ENCODE peak calls at places on chromosomes 16 and 17, in six cellular contexts. One of them, this sample, is unnamed.

GRCh38 chr17:20291076-20291475 is 176.3 kb downstream of the LGALS9B start:
- DNase-seq in K562: no peak
- DNase-seq in GM12878: no peak
- DNase-seq in endothelial cell of umbilical vein: no peak
- DNase-seq in NB4: no peak
- DNase-seq in HepG2: no peak
- DNase-seq in this sample: no peak

GRCh38 chr17:49846938-49847712 is 744 bp downstream of the TAC4 start:
- DNase-seq in K562: no peak
- DNase-seq in GM12878: no peak
- DNase-seq in endothelial cell of umbilical vein: no peak
- DNase-seq in NB4: no peak
- DNase-seq in HepG2: no peak
- DNase-seq in this sample: no peak

GRCh38 chr16:66486199-66486772 is 59.2 kb downstream of the BEAN1 start:
- DNase-seq in K562: no peak
- DNase-seq in GM12878: no peak
- DNase-seq in endothelial cell of umbilical vein: no peak
- DNase-seq in NB4: no peak
- DNase-seq in HepG2: no peak
- DNase-seq in this sample: no peak

GRCh38 chr16:70736454-70737376 is 50.9 kb upstream of the MTSS2 start:
- DNase-seq in K562: no peak
- DNase-seq in GM12878: no peak
- DNase-seq in endothelial cell of umbilical vein: no peak
- DNase-seq in NB4: no peak
- DNase-seq in HepG2: no peak
- DNase-seq in this sample: no peak

GRCh38 chr17:41406205-41406604 is 8.8 kb upstream of the KRT31 start:
- DNase-seq in K562: no peak
- DNase-seq in GM12878: no peak
- DNase-seq in endothelial cell of umbilical vein: no peak
- DNase-seq in NB4: no peak
- DNase-seq in HepG2: no peak
- DNase-seq in this sample: peak; percentile 31

GRCh38 chr17:73359255-73359816 is 47.5 kb upstream of the CDC42EP4 start:
- DNase-seq in K562: no peak
- DNase-seq in GM12878: no peak
- DNase-seq in endothelial cell of umbilical vein: no peak
- DNase-seq in NB4: no peak
- DNase-seq in HepG2: no peak
- DNase-seq in this sample: no peak

GRCh38 chr17:7782237-7782636 is 51.8 kb upstream of the KDM6B start:
- DNase-seq in K562: no peak
- DNase-seq in GM12878: no peak
- DNase-seq in endothelial cell of umbilical vein: peak; percentile 16
- DNase-seq in NB4: no peak
- DNase-seq in HepG2: no peak
- DNase-seq in this sample: peak; percentile 20

GRCh38 chr17:83181991-83182619 is 102.7 kb downstream of the METRNL start:
- DNase-seq in K562: no peak
- DNase-seq in GM12878: no peak
- DNase-seq in endothelial cell of umbilical vein: no peak
- DNase-seq in NB4: no peak
- DNase-seq in HepG2: no peak
- DNase-seq in this sample: no peak

GRCh38 chr17:4950075-4950756 is 703 bp upstream of the ENO3 start:
- DNase-seq in K562: peak; percentile 80
- DNase-seq in GM12878: no peak
- DNase-seq in endothelial cell of umbilical vein: peak; percentile 38
- DNase-seq in NB4: peak; percentile 54
- DNase-seq in HepG2: peak; percentile 56
- DNase-seq in this sample: peak; percentile 57

GRCh38 chr16:65185379-65185778 is 63.5 kb upstream of the CDH11 start:
- DNase-seq in K562: no peak
- DNase-seq in GM12878: no peak
- DNase-seq in endothelial cell of umbilical vein: no peak
- DNase-seq in NB4: no peak
- DNase-seq in HepG2: no peak
- DNase-seq in this sample: no peak

GRCh38 chr16:85436636-85437160 is 176.4 kb upstream of the GSE1 start:
- DNase-seq in K562: peak; percentile 93
- DNase-seq in GM12878: no peak
- DNase-seq in endothelial cell of umbilical vein: no peak
- DNase-seq in NB4: no peak
- DNase-seq in HepG2: no peak
- DNase-seq in this sample: no peak

GRCh38 chr16:15639061-15639568 is 3.8 kb downstream of the MARF1 start:
- DNase-seq in K562: no peak
- DNase-seq in GM12878: peak; percentile 77
- DNase-seq in endothelial cell of umbilical vein: no peak
- DNase-seq in NB4: no peak
- DNase-seq in HepG2: no peak
- DNase-seq in this sample: no peak

GRCh38 chr16:3625911-3626732 is 14.7 kb upstream of the SLX4 start:
- DNase-seq in K562: peak; percentile 30
- DNase-seq in GM12878: no peak
- DNase-seq in endothelial cell of umbilical vein: peak; percentile 25
- DNase-seq in NB4: peak; percentile 76
- DNase-seq in HepG2: no peak
- DNase-seq in this sample: no peak

GRCh38 chr17:65231662-65232335 is 94.6 kb downstream of the RGS9 start:
- DNase-seq in K562: peak; percentile 75
- DNase-seq in GM12878: peak; percentile 12
- DNase-seq in endothelial cell of umbilical vein: peak; percentile 72
- DNase-seq in NB4: peak; percentile 65
- DNase-seq in HepG2: peak; percentile 70
- DNase-seq in this sample: peak; percentile 94

GRCh38 chr17:59141860-59142259 is 13.1 kb downstream of the SKA2 start:
- DNase-seq in K562: no peak
- DNase-seq in GM12878: no peak
- DNase-seq in endothelial cell of umbilical vein: no peak
- DNase-seq in NB4: no peak
- DNase-seq in HepG2: peak; percentile 60
- DNase-seq in this sample: no peak

GRCh38 chr17:31424944-31425582 is 33.6 kb downstream of the RAB11FIP4 start:
- DNase-seq in K562: peak; percentile 37
- DNase-seq in GM12878: no peak
- DNase-seq in endothelial cell of umbilical vein: peak; percentile 13
- DNase-seq in NB4: no peak
- DNase-seq in HepG2: no peak
- DNase-seq in this sample: no peak

GRCh38 chr17:31428512-31428911 is 37.0 kb downstream of the RAB11FIP4 start:
- DNase-seq in K562: no peak
- DNase-seq in GM12878: no peak
- DNase-seq in endothelial cell of umbilical vein: no peak
- DNase-seq in NB4: no peak
- DNase-seq in HepG2: no peak
- DNase-seq in this sample: no peak

GRCh38 chr17:31427684-31428083 is 36.2 kb downstream of the RAB11FIP4 start:
- DNase-seq in K562: no peak
- DNase-seq in GM12878: no peak
- DNase-seq in endothelial cell of umbilical vein: no peak
- DNase-seq in NB4: no peak
- DNase-seq in HepG2: no peak
- DNase-seq in this sample: no peak

GRCh38 chr17:31425646-31426045 is 34.2 kb downstream of the RAB11FIP4 start:
- DNase-seq in K562: no peak
- DNase-seq in GM12878: no peak
- DNase-seq in endothelial cell of umbilical vein: no peak
- DNase-seq in NB4: no peak
- DNase-seq in HepG2: peak; percentile 33
- DNase-seq in this sample: no peak

GRCh38 chr17:31428111-31428510 is 36.6 kb downstream of the RAB11FIP4 start:
- DNase-seq in K562: no peak
- DNase-seq in GM12878: no peak
- DNase-seq in endothelial cell of umbilical vein: no peak
- DNase-seq in NB4: no peak
- DNase-seq in HepG2: no peak
- DNase-seq in this sample: no peak
- TF ChIP-seq MYC in K562: no peak
- TF ChIP-seq MYC in GM12878: no peak
- TF ChIP-seq MYC in endothelial cell of umbilical vein: no peak
- TF ChIP-seq MYC in NB4: no peak
- TF ChIP-seq MYC in HepG2: no peak
- TF ChIP-seq MYC in this sample: no peak

DNA sequence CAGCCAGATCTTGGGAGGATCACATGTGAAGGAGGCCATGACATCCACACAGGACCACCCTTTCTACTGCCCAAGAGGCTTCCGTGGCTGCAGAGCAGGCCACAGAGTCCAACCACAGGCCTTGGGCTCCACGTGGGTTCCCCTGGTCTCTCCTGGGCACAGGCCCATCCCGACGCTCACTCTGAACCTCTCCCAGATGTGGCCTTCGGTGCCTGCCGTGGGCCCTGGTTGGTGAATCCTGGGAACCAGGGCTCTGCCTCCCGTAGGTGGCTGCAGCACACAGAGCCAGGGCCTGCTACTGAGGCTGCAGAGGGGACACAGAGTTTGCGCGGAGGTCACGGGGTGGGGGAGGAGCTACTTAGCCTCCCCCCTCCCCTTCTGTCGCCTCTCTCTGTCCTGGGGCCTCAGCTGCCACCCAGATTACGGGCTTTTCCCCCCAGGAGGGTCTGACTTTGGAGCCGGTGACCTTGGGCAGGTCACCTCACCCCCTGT is 55.3 kb downstream of the ZFPM1 start:
- DNase-seq in K562: peak; percentile 76
- DNase-seq in GM12878: no peak
- DNase-seq in endothelial cell of umbilical vein: no peak
- DNase-seq in NB4: no peak
- DNase-seq in HepG2: peak; percentile 41
- DNase-seq in this sample: no peak
- TF ChIP-seq MYC in K562: no peak
- TF ChIP-seq MYC in GM12878: no peak
- TF ChIP-seq MYC in endothelial cell of umbilical vein: no peak
- TF ChIP-seq MYC in NB4: no peak
- TF ChIP-seq MYC in HepG2: no peak
- TF ChIP-seq MYC in this sample: no peak

GRCh38 chr17:38606646-38607611 is 1.2 kb upstream of the SRCIN1 start:
- DNase-seq in K562: no peak
- DNase-seq in GM12878: no peak
- DNase-seq in endothelial cell of umbilical vein: no peak
- DNase-seq in NB4: no peak
- DNase-seq in HepG2: no peak
- DNase-seq in this sample: no peak

GRCh38 chr17:38604479-38605229 is 1.1 kb downstream of the SRCIN1 start:
- DNase-seq in K562: peak; percentile 77
- DNase-seq in GM12878: no peak
- DNase-seq in endothelial cell of umbilical vein: no peak
- DNase-seq in NB4: peak; percentile 62
- DNase-seq in HepG2: peak; percentile 36
- DNase-seq in this sample: peak; percentile 48

GRCh38 chr17:38605852-38606645 is at the start of gene SRCIN1:
- DNase-seq in K562: peak; percentile 82
- DNase-seq in GM12878: no peak
- DNase-seq in endothelial cell of umbilical vein: no peak
- DNase-seq in NB4: peak; percentile 75
- DNase-seq in HepG2: peak; percentile 57
- DNase-seq in this sample: peak; percentile 70

GRCh38 chr17:38603786-38604478 is 1.8 kb downstream of the SRCIN1 start:
- DNase-seq in K562: no peak
- DNase-seq in GM12878: no peak
- DNase-seq in endothelial cell of umbilical vein: no peak
- DNase-seq in NB4: no peak
- DNase-seq in HepG2: no peak
- DNase-seq in this sample: no peak

DNA sequence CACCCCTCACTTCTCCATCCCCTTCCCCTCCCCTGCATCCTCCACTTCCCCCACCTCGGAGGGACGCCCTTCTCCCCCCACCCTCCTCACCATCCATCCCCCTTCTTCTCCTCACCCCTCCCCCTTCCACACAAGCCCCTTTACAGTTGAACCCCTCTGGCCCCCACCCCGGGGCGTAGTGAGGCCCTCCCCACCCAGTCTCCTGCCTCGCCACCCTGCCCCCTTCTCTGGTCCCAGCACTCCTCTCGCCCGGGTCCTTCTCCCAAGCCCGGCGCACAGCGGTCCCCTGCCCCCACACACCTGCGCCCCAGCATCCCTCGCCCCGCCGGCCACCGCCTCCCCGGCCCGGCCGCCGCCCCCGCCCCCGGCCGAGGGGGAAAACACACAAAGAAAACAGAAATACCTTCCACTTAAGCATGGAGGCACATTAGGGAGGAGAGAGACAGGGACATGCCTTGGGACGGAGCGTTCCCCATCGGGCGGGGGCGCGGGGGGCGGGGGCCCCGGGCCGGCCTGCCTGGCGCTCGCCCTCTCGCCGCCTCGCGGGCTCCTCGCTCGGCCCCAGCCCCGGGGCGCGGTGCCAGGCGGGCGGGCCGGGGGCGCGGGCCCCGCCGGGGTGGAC is 411 bp downstream of the SRCIN1 start:
- DNase-seq in K562: peak; percentile 49
- DNase-seq in GM12878: no peak
- DNase-seq in endothelial cell of umbilical vein: no peak
- DNase-seq in NB4: peak; percentile 57
- DNase-seq in HepG2: no peak
- DNase-seq in this sample: peak; percentile 54
- TF ChIP-seq MYC in K562: no peak
- TF ChIP-seq MYC in GM12878: no peak
- TF ChIP-seq MYC in endothelial cell of umbilical vein: no peak
- TF ChIP-seq MYC in NB4: no peak
- TF ChIP-seq MYC in HepG2: no peak
- TF ChIP-seq MYC in this sample: no peak

GRCh38 chr17:45147581-45148182 is 593 bp upstream of the HEXIM1 start:
- DNase-seq in K562: peak; percentile 91
- DNase-seq in GM12878: peak; percentile 85
- DNase-seq in endothelial cell of umbilical vein: peak; percentile 90
- DNase-seq in NB4: peak; percentile 94
- DNase-seq in HepG2: peak; percentile 93
- DNase-seq in this sample: peak; percentile 99

GRCh38 chr17:45148183-45149036 is at the start of gene HEXIM1:
- DNase-seq in K562: peak; percentile 100
- DNase-seq in GM12878: peak; percentile 95
- DNase-seq in endothelial cell of umbilical vein: peak; percentile 100
- DNase-seq in NB4: peak; percentile 99
- DNase-seq in HepG2: peak; percentile 100
- DNase-seq in this sample: peak; percentile 100

GRCh38 chr17:45146616-45147101 is 1.6 kb upstream of the HEXIM1 start:
- DNase-seq in K562: peak; percentile 85
- DNase-seq in GM12878: no peak
- DNase-seq in endothelial cell of umbilical vein: peak; percentile 49
- DNase-seq in NB4: no peak
- DNase-seq in HepG2: no peak
- DNase-seq in this sample: no peak

GRCh38 chr17:45146166-45146565 is 2.1 kb upstream of the HEXIM1 start:
- DNase-seq in K562: no peak
- DNase-seq in GM12878: no peak
- DNase-seq in endothelial cell of umbilical vein: no peak
- DNase-seq in NB4: no peak
- DNase-seq in HepG2: no peak
- DNase-seq in this sample: no peak

DNA sequence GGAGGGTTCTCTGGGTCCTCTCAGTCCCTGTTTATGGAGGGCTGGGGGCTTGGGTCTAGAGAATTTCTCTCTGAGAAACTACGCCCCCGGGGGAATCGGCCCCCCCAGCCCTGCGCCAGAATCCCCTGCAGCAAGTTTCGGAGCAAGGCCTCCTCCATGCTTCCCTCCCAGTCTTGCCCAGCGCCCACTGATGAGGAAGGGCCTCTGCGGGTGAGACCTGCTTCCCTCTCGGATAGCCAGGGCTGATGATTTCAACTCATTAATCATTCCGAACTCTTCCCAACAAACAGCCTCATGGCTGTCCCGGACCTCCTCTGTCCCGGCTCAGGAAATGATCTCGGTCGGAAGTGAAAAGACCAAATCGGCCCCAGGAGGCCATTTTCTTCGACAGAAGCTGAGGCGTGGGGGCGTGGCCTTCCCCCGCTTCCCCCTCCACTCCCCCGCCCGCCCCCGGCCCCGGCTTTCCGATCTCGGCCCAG is 1.1 kb upstream of the HEXIM1 start:
- DNase-seq in K562: peak; percentile 88
- DNase-seq in GM12878: no peak
- DNase-seq in endothelial cell of umbilical vein: peak; percentile 71
- DNase-seq in NB4: peak; percentile 87
- DNase-seq in HepG2: no peak
- DNase-seq in this sample: peak; percentile 66
- TF ChIP-seq MYC in K562: no peak
- TF ChIP-seq MYC in GM12878: no peak
- TF ChIP-seq MYC in endothelial cell of umbilical vein: no peak
- TF ChIP-seq MYC in NB4: peak; percentile 44
- TF ChIP-seq MYC in HepG2: no peak
- TF ChIP-seq MYC in this sample: no peak

This sample was measured in A549.